ENCODE peak calls at places on chromosomes 13 and 19, in ten cellular contexts. K is Caki2, Y is NCI-H774, H is NCI-H2081 treated with DMSO at 0.1 percent for 48 hours, B is MV-4-11, S is spleen, A is endothelial cell, J is hepatocyte, Q is progenitor cell of endocrine pancreas, W is neural progenitor cell. M is an unnamed sample.

GRCh38 chr19:40625406-40626120 is 24.4 kb downstream of the LTBP4 start:
- DNase-seq in K (peak; percentile 52), Y (no peak), H (no peak), B (no peak), S (no peak), A (no peak), J (no peak), Q (no peak), W (no peak), M (no peak)

GRCh38 chr19:9848060-9848459 is 12.9 kb downstream of the PIN1 start:
- DNase-seq in K (no peak), Y (no peak), H (no peak), B (no peak), S (no peak), A (peak; percentile 52), J (no peak), Q (peak; percentile 40), W (peak; percentile 65), M (no peak)

GRCh38 chr13:27619711-27620376 is 485 bp downstream of the LNX2 start:
- DNase-seq in K (no peak), Y (no peak), H (no peak), B (no peak), S (peak; percentile 93), A (peak; percentile 57), J (no peak), Q (no peak), W (no peak), M (no peak)

GRCh38 chr19:38836438-38837303 is 5.1 kb upstream of the ECH1 start:
- DNase-seq in K (no peak), Y (no peak), H (no peak), B (no peak), S (peak; percentile 71), A (no peak), J (no peak), Q (no peak), W (no peak), M (no peak)

GRCh38 chr13:81610613-81611012 is 1269.7 kb upstream of the SPRY2 start:
- DNase-seq in K (no peak), Y (no peak), H (no peak), B (no peak), S (no peak), A (no peak), J (peak; percentile 6), Q (no peak), W (no peak), M (no peak)

GRCh38 chr13:51764184-51765141 is 39.5 kb downstream of the DHRS12 start:
- DNase-seq in K (peak; percentile 87), Y (no peak), H (no peak), B (no peak), S (no peak), A (no peak), J (peak; percentile 76), Q (no peak), W (no peak), M (peak; percentile 63)

GRCh38 chr19:47512183-47512947 is 2.5 kb downstream of the NAPA start:
- DNase-seq in K (peak; percentile 59), Y (no peak), H (no peak), B (peak; percentile 60), S (no peak), A (no peak), J (peak; percentile 81), Q (no peak), W (no peak), M (peak; percentile 85)

GRCh38 chr19:10553943-10554381 is 10.3 kb downstream of the ATG4D start:
- DNase-seq in K (no peak), Y (no peak), H (no peak), B (peak; percentile 84), S (peak; percentile 92), A (no peak), J (no peak), Q (no peak), W (no peak), M (no peak)

GRCh38 chr13:76023644-76024043 is 387.5 kb downstream of the LMO7 start:
- DNase-seq in K (peak; percentile 16), Y (no peak), H (no peak), B (no peak), S (no peak), A (no peak), J (no peak), Q (no peak), W (no peak), M (no peak)

GRCh38 chr19:18809149-18809978 is 18.3 kb upstream of the COMP start:
- DNase-seq in K (no peak), Y (no peak), H (no peak), B (peak; percentile 92), S (no peak), A (no peak), J (peak; percentile 57), Q (no peak), W (no peak), M (no peak)

GRCh38 chr13:96991072-96991471 is 3.2 kb downstream of the OXGR1 start:
- DNase-seq in K (no peak), Y (no peak), H (no peak), B (no peak), S (no peak), A (no peak), J (no peak), Q (no peak), W (no peak), M (no peak)

GRCh38 chr19:6224308-6224675 is 55.5 kb downstream of the MLLT1 start:
- DNase-seq in K (no peak), Y (no peak), H (no peak), B (no peak), S (no peak), A (no peak), J (no peak), Q (no peak), W (no peak), M (no peak)

GRCh38 chr13:27374650-27375049 is 49.8 kb upstream of the GTF3A start:
- DNase-seq in K (peak; percentile 57), Y (peak; percentile 50), H (peak; percentile 52), B (peak; percentile 73), S (no peak), A (peak; percentile 67), J (peak; percentile 91), Q (peak; percentile 49), W (peak; percentile 81), M (peak; percentile 82)

GRCh38 chr13:79782541-79783216 is 301.7 kb downstream of the NDFIP2 start:
- DNase-seq in K (peak; percentile 12), Y (peak; percentile 62), H (peak; percentile 56), B (peak; percentile 15), S (peak; percentile 74), A (peak; percentile 71), J (peak; percentile 70), Q (peak; percentile 42), W (peak; percentile 93), M (no peak)

GRCh38 chr19:2016041-2016807 is 710 bp upstream of the BTBD2 start:
- DNase-seq in K (peak; percentile 55), Y (peak; percentile 63), H (no peak), B (peak; percentile 64), S (no peak), A (no peak), J (peak; percentile 83), Q (no peak), W (peak; percentile 78), M (peak; percentile 76)

GRCh38 chr13:113854238-113855011 is 9.5 kb downstream of the GAS6 start:
- DNase-seq in K (no peak), Y (no peak), H (no peak), B (peak; percentile 76), S (peak; percentile 69), A (no peak), J (no peak), Q (no peak), W (no peak), M (no peak)

GRCh38 chr19:55581145-55581827 is 638 bp upstream of the ZNF579 start:
- DNase-seq in K (peak; percentile 75), Y (no peak), H (no peak), B (no peak), S (no peak), A (no peak), J (peak; percentile 50), Q (no peak), W (peak; percentile 49), M (peak; percentile 54)

GRCh38 chr19:6737873-6738725 is 719 bp upstream of the GPR108 start:
- DNase-seq in K (peak; percentile 68), Y (peak; percentile 41), H (no peak), B (peak; percentile 93), S (peak; percentile 92), A (peak; percentile 63), J (peak; percentile 89), Q (peak; percentile 46), W (peak; percentile 77), M (peak; percentile 84)

GRCh38 chr19:29702958-29703320 is 12.1 kb downstream of the C19orf12 start:
- DNase-seq in K (no peak), Y (no peak), H (no peak), B (no peak), S (peak; percentile 56), A (no peak), J (no peak), Q (no peak), W (no peak), M (no peak)

GRCh38 chr13:112831196-112831595 is 137.8 kb upstream of the MCF2L start:
- DNase-seq in K (no peak), Y (no peak), H (no peak), B (no peak), S (no peak), A (no peak), J (no peak), Q (no peak), W (no peak), M (no peak)

GRCh38 chr13:50353651-50354415 is 338.6 kb downstream of the KCNRG start:
- DNase-seq in K (no peak), Y (no peak), H (no peak), B (no peak), S (no peak), A (no peak), J (peak; percentile 16), Q (no peak), W (no peak), M (peak; percentile 12)

GRCh38 chr19:55487884-55488687 is at the start of gene SSC5D:
- DNase-seq in K (no peak), Y (no peak), H (no peak), B (peak; percentile 14), S (no peak), A (no peak), J (no peak), Q (no peak), W (peak; percentile 61), M (peak; percentile 17)

GRCh38 chr13:33723772-33724435 is 94.0 kb upstream of the RFC3 start:
- DNase-seq in K (peak; percentile 54), Y (peak; percentile 76), H (peak; percentile 69), B (peak; percentile 72), S (peak; percentile 82), A (peak; percentile 71), J (peak; percentile 89), Q (peak; percentile 42), W (peak; percentile 88), M (peak; percentile 72)

GRCh38 chr13:106507560-106508274 is 27.7 kb downstream of the EFNB2 start:
- DNase-seq in K (peak; percentile 16), Y (no peak), H (no peak), B (peak; percentile 62), S (no peak), A (no peak), J (peak; percentile 52), Q (no peak), W (peak; percentile 24), M (peak; percentile 6)

GRCh38 chr13:35699805-35700204 is 223.3 kb upstream of the MAB21L1 start:
- DNase-seq in K (no peak), Y (no peak), H (no peak), B (no peak), S (no peak), A (no peak), J (peak; percentile 76), Q (no peak), W (no peak), M (no peak)

GRCh38 chr19:54023191-54023590 is 31.8 kb downstream of the CACNG6 start:
- DNase-seq in K (no peak), Y (no peak), H (no peak), B (peak; percentile 66), S (no peak), A (no peak), J (no peak), Q (no peak), W (no peak), M (no peak)

GRCh38 chr19:40771101-40771539 is 4.2 kb upstream of the MIA start:
- DNase-seq in K (peak; percentile 60), Y (no peak), H (no peak), B (peak; percentile 71), S (no peak), A (no peak), J (no peak), Q (no peak), W (no peak), M (peak; percentile 6)

GRCh38 chr19:8392017-8392591 is 1.9 kb downstream of the RAB11B start:
- DNase-seq in K (no peak), Y (no peak), H (no peak), B (no peak), S (no peak), A (no peak), J (peak; percentile 43), Q (no peak), W (no peak), M (no peak)